ENCODE peak calls at places on chromosomes 1 and 21, in six cellular contexts. F is GM23338, S is suprapubic skin, N is hepatocyte, Y is kidney epithelial cell, X is fibroblast of lung. T is an unnamed sample. For H3K27me3 and H3K36me3, the result is how much of the 10 kb centered on the place peaks cover.

GRCh38 chr1:117627562-117628165 is 21.8 kb downstream of the TENT5C start:
- DNase-seq in F (no peak), S (no peak), N (no peak), Y (no peak), X (no peak), T (no peak)

GRCh38 chr1:229430761-229431269 is 3.1 kb downstream of the ACTA1 start:
- DNase-seq in F (peak), S (no peak), N (peak), Y (no peak), X (peak), T (peak)

GRCh38 chr1:151504759-151505158 is 6.4 kb upstream of the CGN start:
- DNase-seq in F (no peak), S (no peak), N (no peak), Y (no peak), X (no peak), T (no peak)

GRCh38 chr1:212450331-212450881 is 17.7 kb downstream of the NENF start:
- DNase-seq in F (no peak), S (no peak), N (no peak), Y (no peak), X (no peak), T (no peak)

GRCh38 chr1:39089811-39090519 is 63.8 kb downstream of the NDUFS5 start:
- DNase-seq in F (no peak), S (no peak), N (no peak), Y (no peak), X (no peak), T (no peak)

GRCh38 chr1:7002728-7003127 is 217.5 kb downstream of the CAMTA1 start:
- DNase-seq in F (peak), S (no peak), N (no peak), Y (no peak), X (peak), T (no peak)

GRCh38 chr1:236039736-236040670 is 24.9 kb downstream of the NID1 start:
- DNase-seq in F (no peak), S (no peak), N (peak), Y (no peak), X (no peak), T (peak)

GRCh38 chr1:119794856-119795255 is 16.4 kb downstream of the REG4 start:
- DNase-seq in F (no peak), S (no peak), N (peak), Y (no peak), X (peak), T (no peak)

GRCh38 chr1:214558002-214558770 is 6.8 kb upstream of the PTPN14 start:
- DNase-seq in F (no peak), S (no peak), N (no peak), Y (peak), X (peak), T (no peak)

GRCh38 chr1:28594661-28595411 is 2.8 kb downstream of the RAB42 start:
- DNase-seq in F (peak), S (no peak), N (no peak), Y (no peak), X (peak), T (no peak)

GRCh38 chr1:113388621-113389355 is 1.5 kb upstream of the MAGI3 start:
- DNase-seq in F (no peak), S (no peak), N (peak), Y (no peak), X (peak), T (peak)

GRCh38 chr1:109365642-109366204 is 32.0 kb downstream of the SORT1 start:
- DNase-seq in F (no peak), S (no peak), N (peak), Y (no peak), X (no peak), T (no peak)

GRCh38 chr1:239805042-239805441 is 286.6 kb upstream of the FMN2 start:
- DNase-seq in F (no peak), S (no peak), N (no peak), Y (no peak), X (no peak), T (no peak)
- TF ChIP-seq CTCF in F (no peak), S (no peak), N (no peak), Y (no peak), X (no peak), T (no peak)

GRCh38 chr1:217134857-217135568 is 411.8 kb upstream of the ESRRG start:
- DNase-seq in F (peak), S (no peak), N (peak), Y (no peak), X (peak), T (peak)

GRCh38 chr1:217133958-217134856 is 411.0 kb upstream of the ESRRG start:
- DNase-seq in F (peak), S (no peak), N (peak), Y (no peak), X (peak), T (peak)

GRCh38 chr1:217135987-217136894 is 413.0 kb upstream of the ESRRG start:
- DNase-seq in F (peak), S (no peak), N (no peak), Y (no peak), X (no peak), T (peak)

GRCh38 chr1:217136895-217137205 is 413.6 kb upstream of the ESRRG start:
- DNase-seq in F (peak), S (no peak), N (no peak), Y (no peak), X (no peak), T (no peak)

DNA sequence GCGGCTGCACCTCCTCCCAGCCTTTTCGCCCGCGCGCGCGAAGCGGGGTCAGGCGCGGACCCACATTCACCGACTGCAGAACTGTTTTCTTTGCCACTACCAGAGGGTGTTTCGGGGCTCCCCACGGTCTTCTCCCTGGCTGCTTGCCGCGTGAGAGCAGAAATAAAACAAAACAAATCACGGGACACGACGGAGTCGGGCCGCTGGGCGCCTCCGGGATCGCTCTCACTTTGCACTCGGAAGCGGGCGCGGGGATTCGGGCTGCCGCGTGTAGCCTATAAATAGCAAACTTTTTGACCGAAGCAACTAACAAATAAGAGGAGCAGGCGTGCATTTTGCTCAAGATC is 412.3 kb upstream of the ESRRG start:
- DNase-seq in F (peak), S (no peak), N (no peak), Y (no peak), X (peak), T (peak)
- H3K27me3 ChIP-seq in F (half or more), S (half or more), N (half or more), Y (half or more), X (under half), T (under half)

GRCh38 chr1:172236958-172237357 is 183.5 kb upstream of the C1orf105 start:
- DNase-seq in F (no peak), S (no peak), N (no peak), Y (no peak), X (no peak), T (no peak)
- H3K36me3 ChIP-seq in F (under half), S (under half), N (under half), Y (under half), X (under half), T (under half)

GRCh38 chr1:248905949-248906740 is at the start of gene PGBD2:
- DNase-seq in F (peak), S (peak), N (peak), Y (peak), X (peak), T (peak)
- TF ChIP-seq CTCF in F (peak), S (peak), N (peak), Y (peak), X (peak), T (peak)

DNA sequence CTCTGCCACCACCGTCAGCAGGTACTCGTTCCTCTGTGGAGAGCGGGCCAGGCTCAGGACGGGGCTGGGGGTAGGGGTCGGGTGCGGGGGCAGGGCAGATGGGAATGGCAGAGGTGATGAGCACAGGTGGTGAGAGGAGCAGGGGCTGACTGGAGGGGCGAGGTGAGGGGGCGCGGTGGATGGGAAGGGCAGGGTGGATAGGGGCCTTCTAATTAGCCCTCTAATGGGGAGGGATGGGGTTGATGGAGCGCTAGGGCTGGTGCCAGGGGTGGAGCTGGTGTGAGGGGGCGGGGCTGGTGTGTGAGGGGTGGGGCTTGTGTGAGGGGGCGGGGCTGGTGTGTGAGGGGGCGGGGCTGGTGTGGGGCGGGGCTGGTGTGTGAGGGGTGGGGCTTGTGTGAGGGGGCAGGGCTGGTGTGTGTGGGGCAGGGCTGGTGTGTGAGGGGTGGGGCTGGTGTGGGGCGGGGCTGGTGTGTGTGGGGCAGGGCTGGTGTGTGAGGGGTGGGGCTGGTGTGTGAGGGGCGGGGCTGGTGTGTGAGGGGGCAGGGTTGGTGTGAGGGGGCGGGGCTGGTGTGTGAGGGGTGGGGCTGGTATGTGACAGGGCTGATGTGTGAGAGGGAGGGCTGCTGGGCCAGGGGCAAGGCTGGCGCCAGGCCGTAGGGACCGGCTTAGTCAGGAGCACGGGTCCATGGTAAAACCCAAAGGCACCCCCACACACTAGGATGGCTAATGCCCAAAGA is 5.9 kb downstream of the KRTAP10-1 start:
- DNase-seq in F (no peak), S (no peak), N (no peak), Y (no peak), X (no peak), T (no peak)
- H3K27me3 ChIP-seq in F (under half), S (under half), N (under half), Y (under half), X (under half), T (under half)

GRCh38 chr1:23438545-23438944 is 14.0 kb upstream of the TCEA3 start:
- DNase-seq in F (no peak), S (no peak), N (no peak), Y (no peak), X (no peak), T (no peak)
- H3K36me3 ChIP-seq in F (under half), S (half or more), N (under half), Y (under half), X (under half), T (half or more)

GRCh38 chr1:157233131-157233530 is 94.9 kb upstream of the ETV3 start:
- DNase-seq in F (no peak), S (no peak), N (no peak), Y (no peak), X (no peak), T (no peak)
- TF ChIP-seq CTCF in F (no peak), S (no peak), N (no peak), Y (no peak), X (no peak), T (no peak)

DNA sequence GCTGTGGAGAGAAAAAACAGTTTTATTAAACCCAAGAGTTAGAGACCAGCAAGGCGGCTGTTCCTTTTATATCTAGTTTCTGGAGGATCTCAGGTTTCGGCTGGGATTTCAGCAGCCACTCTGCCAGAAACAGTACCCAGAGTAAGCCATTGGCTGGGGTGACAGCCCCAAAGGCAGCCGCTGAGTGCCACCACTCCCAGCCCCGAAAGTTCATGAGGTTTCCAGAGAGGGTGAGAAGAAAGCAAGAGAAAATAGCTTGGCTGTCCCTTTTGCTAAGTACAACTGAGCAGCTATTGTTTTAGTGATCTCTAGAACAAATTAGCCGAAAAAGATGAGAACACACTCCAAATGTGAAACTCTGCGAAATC is 1.2 kb downstream of the SH3BGR start:
- DNase-seq in F (no peak), S (no peak), N (no peak), Y (no peak), X (no peak), T (no peak)
- H3K27me3 ChIP-seq in F (under half), S (under half), N (under half), Y (under half), X (under half), T (under half)

T was measured in upper lobe of left lung.